ENCODE peak calls at places on chromosome 4, in six cellular contexts. K, T, A, P, I and Y are unnamed samples.

GRCh38 chr4:94486372-94486801 is 34.6 kb downstream of the PDLIM5 start:
- DNase-seq in T (no peak), I (no peak), P (no peak), K (peak), A (no peak), Y (no peak)

GRCh38 chr4:37244583-37245390 is at the start of gene NWD2:
- DNase-seq in I (no peak), K (peak), P (no peak), T (peak), A (no peak), Y (no peak)

GRCh38 chr4:7854697-7855370 is 84.8 kb downstream of the AFAP1 start:
- DNase-seq in I (no peak), P (no peak), T (no peak), A (no peak), K (no peak), Y (no peak)

GRCh38 chr4:142607976-142608375 is 238.1 kb downstream of the INPP4B start:
- DNase-seq in I (no peak), P (no peak), A (no peak), T (no peak), K (no peak), Y (no peak)

GRCh38 chr4:186657766-186658165 is 65.9 kb downstream of the FAT1 start:
- DNase-seq in P (no peak), A (no peak), I (no peak), K (no peak), T (no peak), Y (no peak)

GRCh38 chr4:147749811-147750321 is 18.0 kb downstream of the ARHGAP10 start:
- DNase-seq in P (no peak), A (no peak), T (no peak), I (no peak), K (no peak), Y (no peak)

GRCh38 chr4:93748943-93749342 is 79.6 kb upstream of the ATOH1 start:
- DNase-seq in P (no peak), A (no peak), T (no peak), K (no peak), I (no peak), Y (no peak)

GRCh38 chr4:78058591-78059523 is 1.7 kb downstream of the FRAS1 start:
- DNase-seq in K (peak), I (no peak), T (peak), P (peak), A (peak), Y (no peak)